ENCODE peak calls at places on chromosomes 3 and 15, in five cellular contexts. O is bronchial epithelial cell, E is HCT116, U is progenitor cell of endocrine pancreas, A is AG09319. G is an unnamed sample.

GRCh38 chr3:26070854-26071253 is 281.0 kb downstream of the OXSM start:
- DNase-seq in O (no peak), A (no peak), U (no peak), E (no peak), G (no peak)

GRCh38 chr3:57184516-57184915 is 15.3 kb downstream of the HESX1 start:
- DNase-seq in A (no peak), U (no peak), E (no peak), O (no peak), G (no peak)

GRCh38 chr15:64747578-64747977 is 27.8 kb downstream of the RBPMS2 start:
- DNase-seq in O (no peak), E (no peak), U (no peak), A (no peak), G (no peak)

GRCh38 chr3:57017481-57017880 is 43.0 kb upstream of the SPATA12 start:
- DNase-seq in E (peak; percentile 43), O (no peak), U (no peak), A (no peak), G (peak; percentile 38)

GRCh38 chr3:58082047-58082446 is 73.8 kb downstream of the FLNB start:
- DNase-seq in O (no peak), U (no peak), E (no peak), A (no peak), G (no peak)

GRCh38 chr15:100778831-100779288 is 100.8 kb upstream of the ALDH1A3 start:
- DNase-seq in E (no peak), A (no peak), O (no peak), U (peak; percentile 3), G (peak; percentile 23)

GRCh38 chr15:60392986-60393811 is 4.6 kb downstream of the ANXA2 start:
- DNase-seq in A (peak; percentile 96), O (peak; percentile 100), U (no peak), E (peak; percentile 98), G (no peak)

GRCh38 chr15:78182336-78182700 is 33.2 kb downstream of the IDH3A start:
- DNase-seq in E (no peak), U (no peak), O (no peak), A (no peak), G (no peak)

GRCh38 chr3:42707620-42708355 is 5.2 kb upstream of the HHATL start:
- DNase-seq in A (no peak), E (no peak), O (no peak), U (no peak), G (no peak)

GRCh38 chr3:18010001-18010400 is 267.6 kb upstream of the TBC1D5 start:
- DNase-seq in A (no peak), O (no peak), E (no peak), U (no peak), G (no peak)

GRCh38 chr3:37243811-37244748 is 69.7 kb upstream of the LRRFIP2 start:
- DNase-seq in U (peak; percentile 30), A (peak; percentile 41), O (peak; percentile 84), E (peak; percentile 44), G (peak; percentile 83)

GRCh38 chr3:51243919-51244318 is 141.2 kb upstream of the MANF start:
- DNase-seq in A (no peak), O (no peak), U (no peak), E (no peak), G (no peak)

GRCh38 chr15:78241017-78241416 is 6.7 kb upstream of the ACSBG1 start:
- DNase-seq in O (peak; percentile 50), A (peak; percentile 32), U (peak; percentile 87), E (peak; percentile 63), G (peak; percentile 85)

GRCh38 chr15:40769310-40770146 is at the start of gene C15orf62:
- DNase-seq in O (peak; percentile 84), U (no peak), A (no peak), E (no peak), G (no peak)

GRCh38 chr3:30970183-30970582 is 75.7 kb upstream of the GADL1 start:
- DNase-seq in E (no peak), U (no peak), A (no peak), O (peak; percentile 20), G (no peak)

GRCh38 chr15:62582580-62582979 is 417.5 kb upstream of the C2CD4B start:
- DNase-seq in U (no peak), E (no peak), A (no peak), O (no peak), G (no peak)

GRCh38 chr3:55532806-55533205 is 45.7 kb upstream of the WNT5A start:
- DNase-seq in A (no peak), E (no peak), U (no peak), O (no peak), G (no peak)

GRCh38 chr15:90571063-90571541 is 41.4 kb downstream of the CRTC3 start:
- DNase-seq in A (no peak), U (no peak), O (no peak), E (peak; percentile 43), G (peak; percentile 78)

GRCh38 chr15:51139091-51139490 is 44.4 kb upstream of the TNFAIP8L3 start:
- DNase-seq in U (no peak), E (no peak), O (no peak), A (no peak), G (no peak)

GRCh38 chr3:42032693-42033349 is 58.3 kb upstream of the TRAK1 start:
- DNase-seq in O (peak; percentile 59), U (no peak), A (peak; percentile 93), E (no peak), G (no peak)

GRCh38 chr3:99049164-99049563 is 147.7 kb upstream of the DCBLD2 start:
- DNase-seq in U (no peak), A (no peak), O (no peak), E (no peak), G (no peak)

GRCh38 chr3:183215591-183216202 is 37.4 kb upstream of the B3GNT5 start:
- DNase-seq in U (no peak), O (no peak), E (no peak), A (no peak), G (no peak)

GRCh38 chr15:85693277-85693676 is 101.4 kb downstream of the KLHL25 start:
- DNase-seq in A (no peak), E (no peak), O (no peak), U (no peak), G (no peak)

GRCh38 chr3:186886202-186886820 is 43.8 kb downstream of the ADIPOQ start:
- DNase-seq in A (no peak), E (no peak), O (no peak), U (no peak), G (no peak)
- TF ChIP-seq CTCF in A (no peak), E (no peak), O (no peak), U (no peak), G (no peak)

GRCh38 chr15:88476635-88477038 is 9.1 kb downstream of the MRPS11 start:
- DNase-seq in U (no peak), O (peak; percentile 31), A (no peak), E (peak; percentile 15), G (peak; percentile 56)
- TF ChIP-seq CTCF in U (peak; percentile 71), O (peak; percentile 50), A (peak; percentile 48), E (peak; percentile 58), G (peak; percentile 47)

GRCh38 chr3:154334973-154335420 is 10.7 kb upstream of the DHX36 start:
- DNase-seq in E (no peak), U (no peak), A (no peak), O (peak; percentile 58), G (no peak)
- TF ChIP-seq CTCF in E (peak; percentile 42), U (peak; percentile 75), A (peak; percentile 53), O (peak; percentile 26), G (peak; percentile 82)

DNA sequence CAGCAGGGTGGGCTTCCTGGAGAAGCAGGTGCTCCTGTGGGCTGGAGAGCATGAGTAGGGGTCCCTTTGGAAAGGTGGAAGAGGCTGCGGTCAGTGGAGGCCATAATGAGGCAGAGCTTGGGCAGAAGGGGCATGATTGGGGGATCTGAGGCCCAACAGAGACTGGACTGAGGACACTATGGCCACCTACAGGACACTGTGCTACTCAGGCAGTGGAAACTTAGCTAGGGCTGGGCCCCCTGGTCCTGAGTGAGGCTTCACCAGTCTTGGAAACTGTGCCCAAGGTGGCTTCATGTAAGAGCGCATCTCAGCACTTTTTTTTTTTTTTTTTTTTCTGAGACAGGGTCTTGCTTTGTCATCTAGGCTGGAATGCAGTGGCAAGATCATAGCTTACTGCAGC is 6.3 kb upstream of the COMMD4 start:
- DNase-seq in A (no peak), E (no peak), O (no peak), U (no peak), G (no peak)
- TF ChIP-seq CTCF in A (no peak), E (no peak), O (no peak), U (no peak), G (no peak)

GRCh38 chr3:9099711-9100110 is 136.4 kb upstream of the RAD18 start:
- DNase-seq in O (no peak), E (no peak), A (no peak), U (no peak), G (no peak)

GRCh38 chr3:9104121-9104520 is 140.8 kb upstream of the RAD18 start:
- DNase-seq in O (no peak), E (no peak), A (no peak), U (no peak), G (no peak)

GRCh38 chr3:9101286-9101685 is 138.0 kb upstream of the RAD18 start:
- DNase-seq in O (no peak), E (no peak), U (no peak), A (no peak), G (no peak)

GRCh38 chr3:9100132-9100894 is 137.0 kb upstream of the RAD18 start:
- DNase-seq in A (no peak), U (no peak), E (no peak), O (no peak), G (no peak)

GRCh38 chr3:9102240-9102841 is 139.1 kb upstream of the RAD18 start:
- DNase-seq in O (no peak), E (no peak), U (no peak), A (no peak), G (no peak)
- TF ChIP-seq CTCF in O (no peak), E (peak; percentile 0), U (no peak), A (no peak), G (no peak)

GRCh38 chr3:157067114-157067513 is 92.8 kb downstream of the CCNL1 start:
- DNase-seq in E (no peak), A (no peak), U (no peak), O (no peak), G (no peak)
- TF ChIP-seq CTCF in E (no peak), A (no peak), U (no peak), O (no peak), G (no peak)

DNA sequence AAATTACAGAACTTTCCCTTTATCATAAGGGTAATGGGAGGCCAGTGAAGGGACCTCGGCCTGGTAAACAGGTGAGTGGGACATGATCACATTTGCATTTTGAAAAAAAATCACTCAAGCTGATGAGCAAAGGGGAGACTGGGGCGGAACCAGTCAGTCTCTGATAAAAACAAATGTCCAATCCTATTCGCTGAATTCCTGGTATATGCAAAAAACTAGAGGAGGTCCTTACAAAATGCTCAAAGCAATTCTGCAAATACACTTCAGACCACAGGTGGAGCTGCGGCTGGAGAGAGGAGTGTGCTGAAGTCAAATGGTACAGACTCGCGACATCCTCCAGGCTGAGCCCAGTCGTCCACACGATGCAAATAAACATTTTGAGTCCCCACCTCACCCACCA is 166.7 kb downstream of the FOXP1 start:
- DNase-seq in E (peak; percentile 6), U (no peak), A (no peak), O (no peak), G (no peak)
- TF ChIP-seq CTCF in E (peak; percentile 19), U (peak; percentile 45), A (no peak), O (peak; percentile 17), G (peak; percentile 5)

G was measured in heart left ventricle.